ENCODE peak calls at places on chromosome 14, in ten cellular contexts. T, L, X, E, D, B, V, U, S and Z are unnamed samples.
A peak's percentile ranks its signal among the peaks of the same experiment; 100 is the strongest.

GRCh38 chr14:38186217-38186616 is 21.5 kb upstream of the SSTR1 start:
- DNase-seq in T (no peak), L (no peak), X (no peak), E (no peak), D (no peak), B (no peak), V (no peak), U (no peak), S (no peak), Z (no peak)

GRCh38 chr14:79197516-79197915 is 1013.8 kb downstream of the DIO2 start:
- DNase-seq in T (no peak), L (no peak), X (peak; percentile 72), E (no peak), D (no peak), B (no peak), V (no peak), U (no peak), S (no peak), Z (no peak)

GRCh38 chr14:22977684-22978486 is 4.5 kb downstream of the AJUBA start:
- DNase-seq in T (no peak), L (no peak), X (peak; percentile 78), E (no peak), D (no peak), B (no peak), V (peak; percentile 58), U (no peak), S (no peak), Z (peak; percentile 74)

GRCh38 chr14:101068958-101069549 is 165.5 kb upstream of the RTL1 start:
- DNase-seq in T (no peak), L (no peak), X (no peak), E (no peak), D (no peak), B (no peak), V (no peak), U (peak; percentile 2), S (no peak), Z (no peak)

GRCh38 chr14:70724061-70724596 is 82.4 kb downstream of the TTC9 start:
- DNase-seq in T (no peak), L (no peak), X (no peak), E (no peak), D (no peak), B (no peak), V (no peak), U (no peak), S (no peak), Z (no peak)

GRCh38 chr14:68779761-68780323 is 13.0 kb downstream of the ZFP36L1 start:
- DNase-seq in T (peak; percentile 92), L (no peak), X (peak; percentile 100), E (no peak), D (no peak), B (no peak), V (no peak), U (no peak), S (no peak), Z (no peak)

GRCh38 chr14:104885031-104885972 is 20.2 kb downstream of the CEP170B start:
- DNase-seq in T (no peak), L (no peak), X (no peak), E (no peak), D (no peak), B (no peak), V (peak; percentile 27), U (no peak), S (no peak), Z (no peak)

GRCh38 chr14:67583711-67584644 is 16.1 kb downstream of the PIGH start:
- DNase-seq in T (no peak), L (peak; percentile 45), X (peak; percentile 63), E (peak; percentile 32), D (peak; percentile 18), B (peak; percentile 8), V (no peak), U (no peak), S (no peak), Z (peak; percentile 18)

GRCh38 chr14:71582705-71583104 is 349.5 kb upstream of the RGS6 start:
- DNase-seq in T (no peak), L (no peak), X (no peak), E (no peak), D (peak; percentile 18), B (no peak), V (no peak), U (no peak), S (peak; percentile 51), Z (no peak)

GRCh38 chr14:102086346-102086971 is 385 bp downstream of the HSP90AA1 start:
- DNase-seq in T (no peak), L (peak; percentile 35), X (peak; percentile 53), E (peak; percentile 10), D (peak; percentile 40), B (no peak), V (peak; percentile 69), U (peak; percentile 25), S (peak; percentile 29), Z (peak; percentile 28)

GRCh38 chr14:24139272-24139934 is 2.0 kb downstream of the EMC9 start:
- DNase-seq in T (no peak), L (no peak), X (no peak), E (no peak), D (no peak), B (no peak), V (no peak), U (no peak), S (no peak), Z (no peak)

GRCh38 chr14:95052016-95052585 is 105.2 kb downstream of the DICER1 start:
- DNase-seq in T (no peak), L (no peak), X (no peak), E (no peak), D (no peak), B (no peak), V (no peak), U (no peak), S (no peak), Z (no peak)

GRCh38 chr14:101185946-101186345 is 282.4 kb upstream of the RTL1 start:
- DNase-seq in T (no peak), L (no peak), X (no peak), E (no peak), D (no peak), B (no peak), V (no peak), U (no peak), S (no peak), Z (no peak)

GRCh38 chr14:31678421-31679249 is 117.4 kb downstream of the NUBPL start:
- DNase-seq in T (no peak), L (no peak), X (peak; percentile 10), E (no peak), D (no peak), B (no peak), V (no peak), U (no peak), S (no peak), Z (no peak)

GRCh38 chr14:104462651-104463630 is 116.6 kb upstream of the C14orf180 start:
- DNase-seq in T (no peak), L (no peak), X (peak; percentile 28), E (no peak), D (no peak), B (no peak), V (no peak), U (no peak), S (no peak), Z (no peak)

GRCh38 chr14:75182820-75183219 is 6.4 kb upstream of the TMED10 start:
- DNase-seq in T (peak; percentile 71), L (no peak), X (no peak), E (no peak), D (peak; percentile 58), B (no peak), V (no peak), U (no peak), S (peak; percentile 39), Z (peak; percentile 53)

GRCh38 chr14:35821546-35822411 is 4.4 kb upstream of the BRMS1L start:
- DNase-seq in T (no peak), L (peak; percentile 16), X (no peak), E (peak; percentile 33), D (peak; percentile 13), B (peak; percentile 12), V (no peak), U (no peak), S (no peak), Z (no peak)

GRCh38 chr14:103014466-103015319 is 42.7 kb downstream of the CDC42BPB start:
- DNase-seq in T (no peak), L (peak; percentile 58), X (no peak), E (peak; percentile 53), D (no peak), B (peak; percentile 47), V (no peak), U (no peak), S (no peak), Z (no peak)

GRCh38 chr14:105941226-105942166 is 415.1 kb downstream of the TMEM121 start:
- DNase-seq in T (no peak), L (no peak), X (peak; percentile 22), E (no peak), D (no peak), B (no peak), V (no peak), U (no peak), S (no peak), Z (no peak)

GRCh38 chr14:52043690-52044089 is 25.2 kb downstream of the NID2 start:
- DNase-seq in T (no peak), L (no peak), X (peak; percentile 30), E (peak; percentile 6), D (no peak), B (no peak), V (peak; percentile 47), U (no peak), S (no peak), Z (no peak)

GRCh38 chr14:22412936-22413411 is 176.1 kb downstream of the DAD1 start:
- DNase-seq in T (no peak), L (no peak), X (no peak), E (no peak), D (no peak), B (no peak), V (no peak), U (no peak), S (no peak), Z (no peak)

GRCh38 chr14:105884808-105885281 is 358.5 kb downstream of the TMEM121 start:
- DNase-seq in T (no peak), L (no peak), X (no peak), E (no peak), D (no peak), B (no peak), V (peak; percentile 13), U (no peak), S (no peak), Z (no peak)

GRCh38 chr14:96622926-96623325 is 120.7 kb downstream of the PAPOLA start:
- DNase-seq in T (no peak), L (no peak), X (no peak), E (no peak), D (no peak), B (no peak), V (no peak), U (no peak), S (no peak), Z (no peak)

GRCh38 chr14:61615743-61616523 is 79.4 kb upstream of the HIF1A start:
- DNase-seq in T (no peak), L (no peak), X (no peak), E (no peak), D (no peak), B (no peak), V (no peak), U (no peak), S (no peak), Z (no peak)

GRCh38 chr14:74684444-74684843 is 28.4 kb downstream of the AREL1 start:
- DNase-seq in T (no peak), L (no peak), X (no peak), E (no peak), D (no peak), B (no peak), V (no peak), U (no peak), S (no peak), Z (no peak)

GRCh38 chr14:93011650-93012317 is 88.8 kb downstream of the CHGA start:
- DNase-seq in T (no peak), L (peak; percentile 58), X (no peak), E (no peak), D (no peak), B (no peak), V (no peak), U (peak; percentile 86), S (no peak), Z (no peak)